ENCODE peak calls at places on chromosomes 5 and 9, in seven cellular contexts. O is CD8-positive, alpha-beta T cell; B is thyroid gland; Y is lower leg skin; U is glutamatergic neuron; J is nephron progenitor cell; H is breast epithelium. S is an unnamed sample.

GRCh38 chr5:112649882-112650281 is 87.8 kb upstream of the APC start:
- DNase-seq in O (no peak), B (peak), Y (no peak), U (no peak), J (no peak), H (no peak), S (peak)

GRCh38 chr9:134559013-134559412 is 82.6 kb upstream of the COL5A1 start:
- DNase-seq in O (no peak), B (no peak), Y (peak), U (no peak), J (no peak), H (peak), S (no peak)

GRCh38 chr9:86767373-86767772 is 179.9 kb downstream of the GAS1 start:
- DNase-seq in O (no peak), B (no peak), Y (no peak), U (no peak), J (no peak), H (no peak), S (no peak)

GRCh38 chr5:56543431-56544385 is 271.6 kb upstream of the MAP3K1 start:
- DNase-seq in O (no peak), B (no peak), Y (no peak), U (no peak), J (no peak), H (no peak), S (no peak)

GRCh38 chr9:100690438-100690837 is 112.6 kb downstream of the CAVIN4 start:
- DNase-seq in O (no peak), B (no peak), Y (no peak), U (no peak), J (no peak), H (no peak), S (no peak)

GRCh38 chr9:121815084-121815483 is 163.7 kb downstream of the DAB2IP start:
- DNase-seq in O (no peak), B (no peak), Y (peak), U (no peak), J (no peak), H (peak), S (no peak)

GRCh38 chr5:113293613-113294340 is 141.0 kb downstream of the TSSK1B start:
- DNase-seq in O (no peak), B (peak), Y (peak), U (peak), J (peak), H (no peak), S (no peak)

GRCh38 chr5:56440871-56441740 is 208.0 kb upstream of the ANKRD55 start:
- DNase-seq in O (no peak), B (peak), Y (no peak), U (no peak), J (no peak), H (no peak), S (no peak)

GRCh38 chr5:105632043-105632442 is 2038.7 kb downstream of the EFNA5 start:
- DNase-seq in O (no peak), B (no peak), Y (no peak), U (no peak), J (no peak), H (no peak), S (no peak)

GRCh38 chr5:149407331-149408251 is 28.5 kb upstream of the IL17B start:
- DNase-seq in O (no peak), B (no peak), Y (no peak), U (no peak), J (no peak), H (no peak), S (no peak)

GRCh38 chr5:137200906-137201305 is 298.2 kb downstream of the SPOCK1 start:
- DNase-seq in O (no peak), B (no peak), Y (no peak), U (no peak), J (no peak), H (no peak), S (no peak)

GRCh38 chr9:117412841-117413240 is 2.0 kb downstream of the ASTN2 start:
- DNase-seq in O (no peak), B (no peak), Y (no peak), U (peak), J (peak), H (no peak), S (peak)

GRCh38 chr9:117413346-117414219 is 1.3 kb downstream of the ASTN2 start:
- DNase-seq in O (no peak), B (no peak), Y (peak), U (peak), J (peak), H (no peak), S (no peak)

GRCh38 chr9:117415584-117415937 is 704 bp upstream of the ASTN2 start:
- DNase-seq in O (no peak), B (no peak), Y (no peak), U (peak), J (peak), H (no peak), S (no peak)

GRCh38 chr9:117414906-117415583 is at the start of gene ASTN2:
- DNase-seq in O (no peak), B (peak), Y (peak), U (peak), J (peak), H (no peak), S (peak)

GRCh38 chr9:117414220-117414905 is 494 bp downstream of the ASTN2 start:
- DNase-seq in O (no peak), B (peak), Y (peak), U (peak), J (peak), H (peak), S (peak)
- TF ChIP-seq CTCF in O (no peak), B (no peak), Y (no peak), U (no peak), J (no peak), H (no peak), S (no peak)

GRCh38 chr5:140107312-140108092 is 6.4 kb upstream of the PURA start:
- DNase-seq in O (peak), B (peak), Y (peak), U (peak), J (peak), H (peak), S (peak)
- TF ChIP-seq CTCF in O (no peak), B (peak), Y (peak), U (no peak), J (no peak), H (no peak), S (peak)

DNA sequence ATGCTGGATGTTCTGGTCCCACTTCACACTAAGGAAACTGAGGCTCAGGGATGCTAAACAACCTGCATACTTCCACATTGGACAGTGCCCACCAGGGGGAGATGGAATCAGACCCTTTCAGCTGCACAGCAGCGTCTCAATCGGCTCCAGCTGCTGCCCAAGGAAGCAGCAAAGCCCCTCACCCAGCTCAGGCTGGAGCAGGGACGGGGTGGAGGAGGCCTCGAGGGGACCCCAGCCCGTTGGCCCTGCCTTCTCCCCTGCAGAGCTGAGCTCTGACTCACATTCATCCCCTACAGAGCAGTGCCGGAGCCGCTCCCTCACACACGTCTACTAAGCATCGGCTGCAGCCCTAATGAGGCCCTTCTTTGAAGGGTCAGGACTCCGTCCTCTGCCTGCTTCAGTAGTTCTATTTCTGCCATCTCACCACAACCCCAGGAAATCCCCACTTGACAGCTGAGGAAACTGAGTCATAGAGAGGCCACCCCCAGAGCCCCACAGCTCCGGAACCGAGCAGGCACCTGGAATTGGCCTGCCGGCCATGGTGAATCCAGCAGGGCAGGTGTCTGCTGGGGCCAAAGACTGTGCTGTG is 21.5 kb upstream of the SUSD3 start:
- DNase-seq in O (no peak), B (no peak), Y (no peak), U (no peak), J (no peak), H (no peak), S (no peak)
- TF ChIP-seq CTCF in O (no peak), B (no peak), Y (no peak), U (peak), J (peak), H (no peak), S (no peak)

GRCh38 chr9:136265561-136266355 is 20.1 kb upstream of the QSOX2 start:
- DNase-seq in O (no peak), B (no peak), Y (no peak), U (no peak), J (no peak), H (no peak), S (no peak)

GRCh38 chr9:136262671-136263178 is 17.1 kb upstream of the QSOX2 start:
- DNase-seq in O (no peak), B (no peak), Y (no peak), U (no peak), J (no peak), H (no peak), S (no peak)

GRCh38 chr9:136261686-136262430 is 16.2 kb upstream of the QSOX2 start:
- DNase-seq in O (no peak), B (no peak), Y (no peak), U (no peak), J (no peak), H (no peak), S (no peak)

GRCh38 chr9:136264803-136265405 is 19.3 kb upstream of the QSOX2 start:
- DNase-seq in O (no peak), B (no peak), Y (no peak), U (no peak), J (no peak), H (no peak), S (no peak)

DNA sequence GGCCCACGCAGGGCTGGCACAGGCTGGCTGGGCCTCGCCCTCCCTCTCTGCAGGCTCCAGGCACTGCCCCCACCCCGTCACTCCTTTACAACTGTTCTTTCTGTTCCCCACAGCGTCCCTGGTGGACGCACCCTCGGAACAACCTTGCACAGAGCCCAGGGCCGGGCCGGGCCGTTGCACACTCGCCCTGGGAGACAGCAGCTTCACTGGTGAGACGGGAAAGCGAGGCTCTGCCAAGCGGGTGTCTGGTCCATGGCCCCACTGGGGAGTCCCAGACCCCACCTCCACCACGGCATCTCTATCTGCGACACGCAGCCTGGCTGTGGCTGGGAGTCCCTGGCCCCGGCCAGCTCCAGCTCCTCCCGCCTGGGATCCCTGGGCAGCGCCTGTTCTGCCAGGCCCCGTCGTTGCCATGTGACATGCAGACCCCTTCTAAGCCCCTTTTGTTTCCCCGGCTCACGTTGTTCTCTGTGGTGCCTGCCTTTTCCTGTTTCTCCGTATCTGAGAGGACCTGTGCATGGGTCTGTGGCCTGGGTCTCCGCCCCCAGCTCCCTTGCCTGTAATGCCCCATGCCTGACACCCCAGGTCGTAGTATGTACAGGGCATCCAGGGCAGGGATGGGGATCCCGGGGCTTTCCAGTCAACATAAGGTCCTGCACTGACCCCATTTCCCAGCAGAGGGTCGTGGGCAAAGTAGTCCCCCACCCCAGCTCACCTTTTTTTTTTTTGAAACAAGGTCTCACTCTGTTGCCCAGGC is 18.6 kb upstream of the QSOX2 start:
- DNase-seq in O (no peak), B (no peak), Y (no peak), U (peak), J (no peak), H (no peak), S (no peak)
- TF ChIP-seq CTCF in O (no peak), B (no peak), Y (no peak), U (no peak), J (peak), H (no peak), S (no peak)

DNA sequence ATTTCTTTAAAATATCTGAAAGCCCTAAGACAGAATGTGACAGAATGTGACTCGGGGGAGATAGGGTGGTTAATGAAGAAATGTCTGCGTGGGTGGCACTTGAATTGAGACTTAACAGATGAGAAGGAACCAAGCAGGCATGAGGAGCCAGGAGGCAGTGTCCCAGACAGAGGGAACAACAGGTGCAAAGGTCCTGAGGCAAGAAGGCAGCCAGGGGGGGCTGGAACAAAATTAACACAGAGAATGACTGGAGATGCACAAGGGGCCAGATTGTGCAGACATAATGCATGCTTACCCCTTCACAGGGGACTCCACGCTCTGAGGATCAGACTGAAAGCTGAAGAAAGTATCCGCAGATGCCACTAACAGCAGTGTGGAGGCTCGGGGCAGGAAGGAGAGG is 1.7 kb downstream of the LMAN2 start:
- DNase-seq in O (no peak), B (no peak), Y (no peak), U (no peak), J (no peak), H (no peak), S (no peak)
- TF ChIP-seq CTCF in O (no peak), B (no peak), Y (no peak), U (no peak), J (no peak), H (no peak), S (no peak)

DNA sequence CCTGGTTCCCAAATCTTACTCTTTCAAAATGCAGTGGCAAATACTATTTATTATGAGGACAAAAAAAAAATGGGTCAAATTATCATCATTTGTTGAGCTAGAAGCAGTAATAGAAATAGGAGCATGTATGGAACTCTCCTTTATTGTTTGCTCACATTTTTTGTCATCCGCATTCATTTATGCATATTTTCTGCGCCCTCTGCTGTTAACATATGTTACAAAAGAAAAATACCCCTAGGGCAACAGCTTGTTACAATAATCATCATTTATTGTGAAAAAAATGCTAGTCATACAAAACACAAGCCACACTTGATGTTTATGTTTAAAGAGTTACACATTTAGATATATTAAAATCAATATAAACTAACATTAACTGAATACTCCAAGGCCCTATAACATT is 328.2 kb downstream of the TUSC1 start:
- DNase-seq in O (no peak), B (no peak), Y (no peak), U (no peak), J (no peak), H (no peak), S (no peak)
- TF ChIP-seq CTCF in O (no peak), B (no peak), Y (no peak), U (no peak), J (no peak), H (no peak), S (no peak)